ENCODE peak calls at places on chromosome 18, in eight cellular contexts. I, D, R, N, F, Y, G and A are unnamed samples. For H3K4me1, the result is how much of the 10 kb centered on the place peaks cover.

GRCh38 chr18:48797841-48798255 is 152.9 kb downstream of the SMAD7 start:
- DNase-seq in N (no peak), F (no peak), G (no peak), D (peak), I (no peak), Y (no peak), R (no peak), A (no peak)

GRCh38 chr18:32056613-32057358 is 34.9 kb upstream of the RNF138 start:
- DNase-seq in F (no peak), Y (no peak), D (no peak), G (no peak), I (no peak), R (no peak), N (no peak), A (no peak)

GRCh38 chr18:11379660-11380059 is 229.7 kb upstream of the SLC35G4 start:
- DNase-seq in N (no peak), R (no peak), F (no peak), D (no peak), G (no peak), I (no peak), Y (no peak), A (no peak)

GRCh38 chr18:22691988-22692710 is 241.0 kb upstream of the RBBP8 start:
- DNase-seq in G (no peak), I (peak), F (no peak), D (no peak), N (no peak), R (no peak), Y (peak), A (no peak)

GRCh38 chr18:26052497-26052896 is 37.9 kb downstream of the SS18 start:
- DNase-seq in N (no peak), G (no peak), I (peak), F (no peak), Y (no peak), R (no peak), D (no peak), A (no peak)

GRCh38 chr18:5710235-5710634 is 166.4 kb upstream of the EPB41L3 start:
- DNase-seq in I (no peak), F (no peak), R (no peak), Y (no peak), N (no peak), G (no peak), D (no peak), A (no peak)

GRCh38 chr18:79393626-79394401 is 1.9 kb upstream of the NFATC1 start:
- DNase-seq in R (peak), D (peak), N (peak), Y (peak), I (peak), F (peak), G (peak), A (no peak)

GRCh38 chr18:70553245-70553960 is 264.6 kb downstream of the SOCS6 start:
- DNase-seq in F (no peak), R (no peak), I (no peak), D (no peak), Y (no peak), G (no peak), N (no peak), A (no peak)

GRCh38 chr18:69596345-69596744 is 195.7 kb downstream of the DOK6 start:
- DNase-seq in Y (no peak), N (no peak), I (no peak), R (no peak), F (no peak), D (no peak), G (no peak), A (no peak)

GRCh38 chr18:55998071-55998522 is 410.1 kb upstream of the TCF4 start:
- DNase-seq in N (no peak), Y (peak), D (no peak), G (no peak), F (peak), R (no peak), I (peak), A (no peak)

GRCh38 chr18:3902676-3903075 is 452.7 kb downstream of the TGIF1 start:
- DNase-seq in F (no peak), N (no peak), I (peak), D (no peak), R (no peak), Y (no peak), G (no peak), A (no peak)

GRCh38 chr18:50320719-50321118 is 33.2 kb upstream of the CXXC1 start:
- DNase-seq in D (no peak), Y (no peak), N (no peak), R (no peak), I (no peak), G (no peak), F (no peak), A (no peak)

GRCh38 chr18:50523165-50523564 is 36.7 kb upstream of the MAPK4 start:
- DNase-seq in N (peak), D (no peak), R (no peak), I (no peak), G (no peak), Y (no peak), F (no peak), A (no peak)

GRCh38 chr18:12592597-12593127 is 65.2 kb downstream of the SPIRE1 start:
- DNase-seq in D (no peak), I (no peak), R (no peak), Y (no peak), N (no peak), F (no peak), G (no peak), A (no peak)

GRCh38 chr18:70491734-70492348 is 203.0 kb downstream of the SOCS6 start:
- DNase-seq in D (no peak), I (peak), N (peak), F (peak), Y (peak), G (peak), R (peak), A (no peak)

GRCh38 chr18:46140173-46140572 is 36.0 kb downstream of the HAUS1 start:
- DNase-seq in G (no peak), N (no peak), Y (no peak), D (no peak), R (no peak), I (no peak), F (no peak), A (no peak)

GRCh38 chr18:48885951-48886400 is 64.8 kb downstream of the SMAD7 start:
- DNase-seq in G (no peak), Y (no peak), N (no peak), I (no peak), D (peak), R (no peak), F (no peak), A (no peak)

GRCh38 chr18:57075716-57076400 is 71.0 kb upstream of the BOD1L2 start:
- DNase-seq in R (no peak), I (no peak), Y (no peak), D (no peak), G (no peak), F (no peak), N (no peak), A (no peak)

GRCh38 chr18:57078614-57079013 is 68.3 kb upstream of the BOD1L2 start:
- DNase-seq in N (no peak), G (no peak), D (no peak), F (no peak), Y (no peak), R (no peak), I (no peak), A (no peak)

GRCh38 chr18:57080479-57080878 is 66.4 kb upstream of the BOD1L2 start:
- DNase-seq in I (no peak), G (no peak), Y (no peak), R (no peak), N (no peak), F (no peak), D (no peak), A (no peak)

GRCh38 chr18:57077005-57077735 is 69.7 kb upstream of the BOD1L2 start:
- DNase-seq in G (no peak), N (no peak), D (no peak), F (no peak), I (no peak), R (no peak), Y (no peak), A (no peak)

DNA sequence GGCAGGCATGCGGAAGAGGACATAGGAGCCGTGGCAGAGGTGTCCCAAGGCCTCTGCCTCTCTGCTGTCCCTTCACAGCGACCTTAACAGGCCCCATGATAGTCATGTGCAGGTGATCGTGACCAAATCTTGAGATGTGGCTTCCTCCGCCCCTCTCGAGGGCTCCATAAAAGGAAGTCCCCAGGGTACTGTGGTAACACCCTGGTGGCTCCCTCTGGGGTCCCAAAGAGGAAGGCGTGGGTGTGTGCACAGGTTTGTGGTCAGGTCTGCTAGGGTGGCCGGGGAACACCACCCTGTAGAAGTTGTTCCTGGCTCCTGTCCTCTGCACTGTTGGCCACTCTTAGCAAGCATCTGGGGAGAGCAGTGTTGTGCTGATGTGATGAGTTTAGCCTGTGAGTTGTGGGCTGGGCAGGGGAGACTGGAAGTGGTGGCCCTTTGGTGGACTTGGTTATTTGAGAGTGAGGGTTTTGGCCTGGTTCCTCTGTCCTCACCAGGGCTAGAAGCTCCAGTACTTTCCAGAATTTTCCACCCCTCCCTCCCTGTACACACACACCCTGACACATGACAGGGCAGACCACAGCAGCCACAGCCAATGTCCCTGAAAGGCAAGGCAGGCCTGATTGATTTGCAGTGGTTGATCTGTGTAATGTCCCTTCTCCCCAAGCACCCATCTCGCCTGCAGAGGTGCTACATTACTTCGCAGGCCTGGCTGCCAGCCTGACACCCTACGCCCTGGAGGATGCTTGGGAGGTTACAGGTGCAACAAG is 68.9 kb upstream of the BOD1L2 start:
- DNase-seq in Y (no peak), F (no peak), R (no peak), D (no peak), I (no peak), N (no peak), G (no peak), A (no peak)
- TF ChIP-seq POLR2A in Y (no peak), F (no peak), R (no peak), D (no peak), I (no peak), N (no peak), G (no peak), A (no peak)

GRCh38 chr18:31042391-31043181 is at the start of gene DSC3:
- DNase-seq in F (peak), Y (peak), N (peak), G (no peak), D (no peak), I (no peak), R (no peak), A (no peak)
- H3K4me1 ChIP-seq in F (under half), Y (under half), N (under half), G (under half), D (under half), I (under half), R (under half), A (under half)

DNA sequence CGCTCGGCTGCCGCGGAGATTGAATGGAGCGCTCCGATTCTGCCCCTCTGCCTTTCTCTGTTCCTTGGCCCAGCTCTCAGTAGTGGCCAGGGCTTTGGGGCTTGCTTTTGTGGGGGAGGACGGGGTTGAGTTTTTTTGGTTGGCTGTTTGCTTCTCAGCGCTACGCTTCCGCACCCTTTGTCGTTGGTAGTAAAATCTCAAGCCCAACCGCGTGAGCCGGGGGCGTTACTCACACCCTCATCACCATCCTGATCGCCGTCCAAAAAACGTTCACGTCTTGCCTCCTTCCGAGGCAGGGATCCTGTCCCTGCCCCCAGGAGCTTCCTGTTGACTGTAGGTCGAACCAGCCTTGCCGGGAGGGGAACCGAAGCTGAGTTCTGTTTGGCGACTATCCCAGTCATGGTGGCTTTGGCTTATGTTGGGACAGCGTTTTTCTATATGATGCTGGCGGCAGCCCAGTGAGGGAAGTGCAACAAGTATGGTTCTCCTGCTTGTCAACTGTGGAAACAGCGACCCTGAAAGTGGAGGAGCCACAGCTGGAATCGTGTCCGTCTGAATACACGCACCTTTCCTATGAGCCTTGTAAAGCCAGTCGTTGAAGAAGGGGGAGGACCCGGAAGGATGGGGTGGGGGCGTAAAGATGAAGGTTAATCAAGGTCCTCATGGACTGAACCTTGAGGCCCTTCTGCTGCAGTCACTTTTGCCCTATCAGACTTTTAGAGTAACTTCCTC is 797 bp upstream of the YES1 start:
- DNase-seq in Y (peak), G (peak), R (peak), I (peak), F (peak), D (peak), N (peak), A (peak)
- TF ChIP-seq POLR2A in Y (no peak), G (no peak), R (no peak), I (peak), F (peak), D (no peak), N (no peak), A (no peak)

GRCh38 chr18:34862561-34862960 is 152.5 kb downstream of the DTNA start:
- DNase-seq in D (no peak), N (no peak), R (no peak), Y (no peak), F (no peak), I (no peak), G (no peak), A (no peak)

GRCh38 chr18:34866739-34867138 is 156.6 kb downstream of the DTNA start:
- DNase-seq in I (peak), N (no peak), R (no peak), Y (no peak), F (no peak), G (no peak), D (no peak), A (no peak)

GRCh38 chr18:34864836-34865497 is 154.9 kb downstream of the DTNA start:
- DNase-seq in D (no peak), Y (no peak), N (no peak), F (no peak), G (no peak), R (no peak), I (no peak), A (no peak)

GRCh38 chr18:34867520-34867919 is 157.4 kb downstream of the DTNA start:
- DNase-seq in F (peak), I (no peak), Y (no peak), R (peak), D (no peak), N (no peak), G (no peak), A (no peak)

GRCh38 chr18:34866310-34866709 is 156.2 kb downstream of the DTNA start:
- DNase-seq in G (no peak), R (no peak), Y (no peak), F (no peak), N (no peak), I (no peak), D (no peak), A (no peak)
- H3K4me1 ChIP-seq in G (under half), R (under half), Y (under half), F (under half), N (under half), I (under half), D (under half), A (under half)

DNA sequence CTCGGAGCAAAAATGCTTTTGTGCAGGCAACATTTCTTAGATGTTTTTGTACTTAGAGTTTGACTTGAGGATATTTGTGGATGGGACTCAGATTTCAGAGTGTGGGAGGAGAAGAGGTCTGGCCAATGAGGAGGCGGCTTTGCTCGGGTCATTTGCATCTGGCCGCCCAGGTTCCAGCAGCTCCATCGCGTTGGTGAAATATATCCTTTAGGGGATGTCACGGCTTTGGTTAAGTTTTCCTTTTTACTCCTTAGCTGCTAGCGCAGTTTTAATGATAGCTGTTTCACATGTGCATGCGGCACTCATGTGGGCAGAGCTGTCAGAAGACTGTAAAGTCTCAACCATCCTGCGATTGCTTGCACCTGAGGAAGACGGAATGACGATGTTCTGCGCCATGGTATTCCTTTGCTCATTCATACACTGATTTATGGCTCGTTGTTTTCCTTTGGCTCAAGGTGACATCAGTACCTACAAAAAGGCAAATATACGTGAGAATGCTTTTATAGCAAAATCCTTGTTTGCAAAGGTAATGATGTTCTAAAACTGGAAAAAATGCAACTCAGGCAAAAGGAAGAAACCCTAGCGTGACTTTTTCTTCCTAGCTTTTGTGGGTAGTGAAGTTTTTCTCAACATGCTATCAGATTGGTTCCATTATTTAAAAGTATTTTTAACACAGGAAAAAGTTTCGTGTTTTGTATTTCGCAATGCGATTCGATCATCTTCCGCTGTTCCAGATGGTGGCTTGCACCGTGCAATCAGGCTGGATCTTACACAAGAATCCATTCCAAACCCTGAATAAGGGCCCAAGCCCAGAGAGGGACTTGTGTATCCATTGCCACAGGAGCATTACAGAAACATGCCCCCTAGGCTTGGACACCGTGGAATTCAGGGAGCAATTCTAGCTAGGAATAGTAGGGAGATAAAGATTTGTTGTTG is 70.5 kb upstream of the ZNF516 start:
- DNase-seq in Y (peak), D (peak), I (peak), N (peak), G (peak), F (peak), R (no peak), A (no peak)
- TF ChIP-seq POLR2A in Y (no peak), D (no peak), I (no peak), N (no peak), G (peak), F (no peak), R (no peak), A (no peak)

DNA sequence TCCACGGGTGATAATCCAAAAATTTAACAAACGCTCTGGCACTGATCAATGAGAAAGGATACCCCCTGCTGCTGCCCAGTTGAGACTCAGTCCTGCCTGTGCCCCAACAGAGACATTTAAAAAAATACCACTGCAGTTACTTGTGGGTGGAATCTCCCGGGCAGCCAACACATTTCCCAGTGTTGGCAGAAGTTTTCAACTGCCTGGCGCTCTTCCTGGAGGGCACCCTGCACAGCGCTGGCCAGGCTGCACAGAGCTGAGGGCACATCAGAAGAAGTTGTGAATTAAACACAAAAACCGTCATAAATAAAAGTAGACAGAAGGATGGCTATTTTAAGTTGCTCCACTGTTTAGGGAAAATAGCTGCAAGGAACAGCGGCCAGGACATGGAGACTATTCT is 110.2 kb upstream of the THOC1 start:
- DNase-seq in D (peak), G (no peak), R (no peak), Y (no peak), F (no peak), I (no peak), N (no peak), A (no peak)
- H3K4me1 ChIP-seq in D (half or more), G (under half), R (under half), Y (half or more), F (under half), I (under half), N (under half), A (under half)